ENCODE peak calls at places on chromosomes 7 and 10, in six cellular contexts. T is sigmoid colon; W is osteocyte; L is HL-60; M is CD4-positive, alpha-beta T cell; U is H9. P is an unnamed sample.
A peak's percentile ranks its signal among the peaks of the same experiment; 100 is the strongest.

GRCh38 chr7:117230276-117231046 is 92.4 kb downstream of the WNT2 start:
- DNase-seq in T (no peak), W (no peak), L (no peak), M (no peak), U (no peak), P (no peak)

GRCh38 chr10:69863580-69863979 is 61.9 kb downstream of the COL13A1 start:
- DNase-seq in T (no peak), W (no peak), L (no peak), M (no peak), U (no peak), P (no peak)

GRCh38 chr10:44237364-44238034 is 147.4 kb downstream of the CXCL12 start:
- DNase-seq in T (no peak), W (no peak), L (no peak), M (no peak), U (no peak), P (no peak)

GRCh38 chr7:158124671-158125079 is 462.9 kb downstream of the PTPRN2 start:
- DNase-seq in T (peak; percentile 50), W (no peak), L (no peak), M (no peak), U (no peak), P (no peak)

GRCh38 chr10:99297033-99297432 is 32.1 kb upstream of the CNNM1 start:
- DNase-seq in T (no peak), W (no peak), L (no peak), M (no peak), U (peak; percentile 47), P (no peak)

GRCh38 chr10:92849234-92849525 is 860 bp downstream of the EXOC6 start:
- DNase-seq in T (no peak), W (no peak), L (no peak), M (no peak), U (no peak), P (no peak)

GRCh38 chr10:132407846-132408278 is 10.9 kb downstream of the PWWP2B start:
- DNase-seq in T (peak; percentile 87), W (no peak), L (no peak), M (no peak), U (peak; percentile 88), P (peak; percentile 80)

GRCh38 chr10:59206204-59206720 is 29.8 kb downstream of the PHYHIPL start:
- DNase-seq in T (no peak), W (no peak), L (no peak), M (no peak), U (no peak), P (no peak)

GRCh38 chr10:34254596-34254995 is 560.5 kb downstream of the PARD3 start:
- DNase-seq in T (no peak), W (no peak), L (no peak), M (no peak), U (no peak), P (no peak)

GRCh38 chr10:102300289-102300843 is 55.0 kb downstream of the GBF1 start:
- DNase-seq in T (no peak), W (no peak), L (no peak), M (no peak), U (no peak), P (no peak)

GRCh38 chr10:5292196-5292735 is 72.5 kb upstream of the UCN3 start:
- DNase-seq in T (no peak), W (no peak), L (peak; percentile 35), M (peak; percentile 63), U (no peak), P (no peak)

GRCh38 chr10:50226610-50227009 is 24.7 kb downstream of the ASAH2 start:
- DNase-seq in T (no peak), W (no peak), L (no peak), M (no peak), U (no peak), P (no peak)

GRCh38 chr10:50222199-50222598 is 29.1 kb downstream of the ASAH2 start:
- DNase-seq in T (no peak), W (no peak), L (no peak), M (no peak), U (no peak), P (no peak)

GRCh38 chr10:50221470-50221869 is 29.8 kb downstream of the ASAH2 start:
- DNase-seq in T (no peak), W (no peak), L (no peak), M (no peak), U (no peak), P (no peak)

GRCh38 chr10:50228672-50229071 is 22.6 kb downstream of the ASAH2 start:
- DNase-seq in T (no peak), W (no peak), L (no peak), M (no peak), U (no peak), P (no peak)

GRCh38 chr10:50224330-50224952 is 26.9 kb downstream of the ASAH2 start:
- DNase-seq in T (no peak), W (no peak), L (peak; percentile 61), M (peak; percentile 4), U (peak; percentile 42), P (no peak)
- TF ChIP-seq CTCF in T (peak; percentile 24), W (peak; percentile 68), L (peak; percentile 67), M (no peak), U (peak; percentile 75), P (peak; percentile 64)

GRCh38 chr7:128131701-128132100 is 100.5 kb upstream of the LRRC4 start:
- DNase-seq in T (no peak), W (peak; percentile 10), L (no peak), M (no peak), U (no peak), P (no peak)
- TF ChIP-seq CTCF in T (no peak), W (no peak), L (no peak), M (no peak), U (no peak), P (no peak)

DNA sequence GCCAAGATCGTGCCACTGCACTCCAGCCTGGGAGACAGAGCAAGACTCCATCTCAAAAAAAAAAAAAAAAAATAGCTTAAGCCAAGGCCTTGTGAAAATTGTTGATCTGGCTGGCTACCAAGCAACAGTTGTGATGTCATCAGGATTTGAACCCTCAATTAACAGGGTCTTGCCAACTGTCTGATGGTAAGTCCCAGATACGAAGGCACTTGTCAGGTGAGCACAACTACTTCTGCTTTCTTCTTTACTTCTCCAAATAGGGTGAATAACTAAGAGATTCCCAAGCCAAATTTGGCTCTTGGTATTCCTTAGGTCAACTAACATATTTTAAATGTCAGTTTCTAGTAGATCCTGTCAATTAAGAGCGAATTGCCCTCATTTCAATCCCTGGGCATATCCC is 47.4 kb downstream of the ANKRD61 start:
- DNase-seq in T (no peak), W (no peak), L (peak; percentile 31), M (no peak), U (no peak), P (no peak)
- TF ChIP-seq CTCF in T (no peak), W (no peak), L (no peak), M (no peak), U (no peak), P (no peak)

DNA sequence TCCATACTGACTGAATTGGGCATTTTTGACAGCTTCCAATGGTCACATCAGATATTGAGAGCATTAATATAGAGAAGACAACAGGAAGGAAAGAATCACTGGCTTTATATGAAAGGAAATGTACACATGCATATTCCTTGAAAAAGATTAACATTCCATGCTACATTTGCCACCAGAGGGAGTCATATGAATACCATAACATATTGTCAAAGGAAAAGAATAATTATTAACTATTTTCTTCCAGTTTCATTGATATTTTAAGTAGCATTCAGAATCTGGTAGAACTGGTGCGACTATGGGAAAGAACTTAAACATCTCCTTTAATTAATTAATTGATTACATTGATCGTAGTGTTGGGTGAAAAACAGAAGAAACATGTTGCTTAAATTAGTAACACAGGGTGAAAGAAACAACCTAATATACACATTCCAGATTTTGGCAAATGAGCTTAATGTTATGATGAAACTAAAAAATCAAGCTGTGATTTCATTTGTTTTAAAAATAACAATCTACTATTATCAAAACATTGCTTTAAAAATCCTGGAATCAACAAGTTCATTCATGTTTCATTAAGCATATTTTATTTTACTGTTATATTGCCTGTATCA is 71.5 kb downstream of the GPR85 start:
- DNase-seq in T (no peak), W (no peak), L (peak; percentile 11), M (no peak), U (no peak), P (no peak)
- TF ChIP-seq CTCF in T (peak; percentile 44), W (peak; percentile 69), L (no peak), M (no peak), U (peak; percentile 35), P (peak; percentile 49)

DNA sequence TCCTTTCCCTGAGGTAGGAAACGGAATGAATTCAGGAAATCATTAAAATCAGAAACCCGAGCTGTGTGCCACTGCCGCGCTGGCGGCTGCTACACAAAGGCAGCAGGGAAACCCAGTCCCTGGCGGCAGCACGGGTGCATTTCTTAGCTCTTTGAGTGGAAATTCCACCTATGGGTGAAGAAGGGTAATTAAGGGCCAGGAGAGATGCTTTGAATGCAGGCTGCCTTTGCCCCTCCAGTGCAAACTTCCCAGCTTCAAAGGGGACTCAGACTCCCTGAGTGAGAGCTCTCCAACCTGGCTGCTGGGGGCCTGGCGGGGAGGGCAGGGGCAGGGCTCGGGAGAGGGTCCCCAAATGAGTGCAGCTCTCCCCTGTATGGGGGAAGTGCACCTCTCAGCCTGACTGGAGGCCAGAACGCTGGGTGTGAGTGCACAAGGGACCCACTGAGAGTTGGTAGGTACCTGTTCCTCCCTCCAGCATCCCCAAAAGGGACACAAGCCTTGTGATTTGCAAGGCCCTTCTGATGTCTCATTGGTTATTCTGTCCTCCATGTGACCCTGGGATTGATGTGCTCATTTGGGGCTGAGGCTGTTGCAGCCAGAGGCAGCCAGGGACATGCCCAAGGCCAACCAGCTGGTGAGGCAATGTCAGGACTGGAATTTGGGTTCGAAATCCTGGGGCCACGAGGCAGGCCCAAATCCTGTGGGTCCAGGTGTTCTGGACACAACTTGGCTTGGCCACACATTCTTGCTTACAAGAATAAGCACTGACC is 16.3 kb upstream of the ZMIZ1 start:
- DNase-seq in T (peak; percentile 49), W (no peak), L (no peak), M (peak; percentile 45), U (no peak), P (peak; percentile 43)
- TF ChIP-seq CTCF in T (no peak), W (peak; percentile 34), L (peak; percentile 8), M (peak; percentile 59), U (peak; percentile 65), P (peak; percentile 65)

GRCh38 chr10:117163061-117163953 is 25.2 kb upstream of the VAX1 start:
- DNase-seq in T (no peak), W (no peak), L (no peak), M (no peak), U (peak; percentile 77), P (peak; percentile 36)
- TF ChIP-seq CTCF in T (no peak), W (peak; percentile 52), L (no peak), M (no peak), U (peak; percentile 64), P (peak; percentile 47)